ENCODE peak calls at places on chromosomes 3 and 15, in six cellular contexts. O is cardiac muscle cell, T is foreskin fibroblast, I is astrocyte of the spinal cord, A is body of pancreas, G is AG09309. X is an unnamed sample.

GRCh38 chr15:59616390-59616789 is 4.8 kb downstream of the GCNT3 start:
- DNase-seq in O (no peak), T (no peak), I (no peak), A (peak; percentile 21), G (no peak), X (no peak)

GRCh38 chr3:37753428-37753827 is 108.3 kb upstream of the CTDSPL start:
- DNase-seq in O (no peak), T (no peak), I (no peak), A (no peak), G (no peak), X (no peak)

GRCh38 chr3:151328298-151329036 is 882 bp downstream of the P2RY13 start:
- DNase-seq in O (peak; percentile 56), T (no peak), I (no peak), A (no peak), G (no peak), X (no peak)

GRCh38 chr3:182258538-182259177 is 534.6 kb upstream of the ATP11B start:
- DNase-seq in O (peak; percentile 55), T (no peak), I (peak; percentile 71), A (no peak), G (no peak), X (no peak)

GRCh38 chr3:191919627-191920026 is 458.7 kb downstream of the PYDC2 start:
- DNase-seq in O (no peak), T (no peak), I (no peak), A (no peak), G (no peak), X (no peak)

GRCh38 chr3:142853270-142854163 is 35.4 kb downstream of the PCOLCE2 start:
- DNase-seq in O (peak; percentile 38), T (peak; percentile 13), I (peak; percentile 73), A (peak; percentile 36), G (no peak), X (no peak)

GRCh38 chr3:14586611-14587010 is 46.5 kb upstream of the GRIP2 start:
- DNase-seq in O (no peak), T (no peak), I (no peak), A (no peak), G (no peak), X (no peak)

GRCh38 chr3:196619213-196619612 is 20.3 kb upstream of the NRROS start:
- DNase-seq in O (no peak), T (no peak), I (no peak), A (no peak), G (no peak), X (no peak)

GRCh38 chr3:11601446-11602241 is 42.1 kb downstream of the VGLL4 start:
- DNase-seq in O (peak; percentile 67), T (no peak), I (peak; percentile 68), A (no peak), G (no peak), X (no peak)

GRCh38 chr3:10366681-10367101 is 45.8 kb upstream of the SEC13 start:
- DNase-seq in O (peak; percentile 97), T (peak; percentile 96), I (peak; percentile 100), A (peak; percentile 22), G (peak; percentile 94), X (peak; percentile 86)

GRCh38 chr3:185149591-185149990 is 3.3 kb downstream of the C3orf70 start:
- DNase-seq in O (no peak), T (no peak), I (no peak), A (no peak), G (no peak), X (no peak)

GRCh38 chr15:35738370-35738769 is 192.4 kb upstream of the DPH6 start:
- DNase-seq in O (peak; percentile 80), T (peak; percentile 24), I (peak; percentile 66), A (no peak), G (no peak), X (no peak)

GRCh38 chr15:84057714-84058331 is 177.8 kb upstream of the GOLGA6L4 start:
- DNase-seq in O (no peak), T (no peak), I (no peak), A (no peak), G (no peak), X (no peak)

GRCh38 chr3:127886276-127886862 is 28.7 kb upstream of the KBTBD12 start:
- DNase-seq in O (no peak), T (no peak), I (no peak), A (no peak), G (no peak), X (no peak)

GRCh38 chr15:68586274-68586961 is 7.6 kb downstream of the CORO2B start:
- DNase-seq in O (peak; percentile 25), T (peak; percentile 97), I (peak; percentile 80), A (peak; percentile 7), G (peak; percentile 68), X (peak; percentile 56)

GRCh38 chr3:26078539-26078938 is 288.6 kb downstream of the OXSM start:
- DNase-seq in O (no peak), T (no peak), I (no peak), A (no peak), G (no peak), X (no peak)

GRCh38 chr3:194465920-194466570 is 20.8 kb downstream of the ATP13A3 start:
- DNase-seq in O (no peak), T (no peak), I (no peak), A (no peak), G (no peak), X (no peak)

GRCh38 chr3:22284559-22284958 is 533.5 kb upstream of the ZNF385D start:
- DNase-seq in O (peak; percentile 65), T (peak; percentile 23), I (peak; percentile 78), A (no peak), G (no peak), X (no peak)

GRCh38 chr15:62365795-62366442 is 200.8 kb upstream of the C2CD4B start:
- DNase-seq in O (no peak), T (no peak), I (no peak), A (peak; percentile 70), G (no peak), X (no peak)

GRCh38 chr3:149352556-149352955 is 19.1 kb upstream of the TM4SF18 start:
- DNase-seq in O (peak; percentile 74), T (peak; percentile 36), I (peak; percentile 51), A (peak; percentile 72), G (no peak), X (no peak)

GRCh38 chr15:63093486-63094205 is 28.0 kb upstream of the LACTB start:
- DNase-seq in O (peak; percentile 79), T (peak; percentile 61), I (peak; percentile 75), A (peak; percentile 89), G (no peak), X (peak; percentile 65)

GRCh38 chr3:54874816-54875556 is 52.9 kb downstream of the LRTM1 start:
- DNase-seq in O (no peak), T (no peak), I (no peak), A (no peak), G (no peak), X (no peak)

GRCh38 chr15:68154923-68155559 is 50.1 kb downstream of the CALML4 start:
- DNase-seq in O (peak; percentile 82), T (peak; percentile 33), I (peak; percentile 72), A (peak; percentile 65), G (peak; percentile 40), X (peak; percentile 50)

GRCh38 chr3:244041-244440 is 47.5 kb downstream of the CHL1 start:
- DNase-seq in O (no peak), T (no peak), I (peak; percentile 65), A (no peak), G (no peak), X (no peak)

GRCh38 chr3:27971600-27971999 is 249.5 kb upstream of the EOMES start:
- DNase-seq in O (no peak), T (no peak), I (no peak), A (no peak), G (no peak), X (no peak)

GRCh38 chr15:85748729-85749128 is 46.0 kb downstream of the KLHL25 start:
- DNase-seq in O (no peak), T (no peak), I (no peak), A (no peak), G (no peak), X (no peak)
- H3K4me3 ChIP-seq in O (no peak overlapping the region), T (no peak overlapping the region), I (no peak overlapping the region), A (no peak overlapping the region), G (no peak overlapping the region), X (no peak overlapping the region)

GRCh38 chr15:75327005-75327404 is 8.9 kb upstream of the COMMD4 start:
- DNase-seq in O (no peak), T (no peak), I (no peak), A (no peak), G (no peak), X (no peak)
- TF ChIP-seq CTCF in O (no peak), T (no peak), I (peak; percentile 9), A (no peak), G (no peak), X (no peak)

GRCh38 chr3:121654493-121655385 is 6.0 kb downstream of the HCLS1 start:
- DNase-seq in O (no peak), T (no peak), I (no peak), A (no peak), G (no peak), X (no peak)

GRCh38 chr3:121661376-121661775 is 673 bp upstream of the HCLS1 start:
- DNase-seq in O (no peak), T (no peak), I (no peak), A (no peak), G (no peak), X (no peak)

GRCh38 chr3:121662742-121663141 is 2.0 kb upstream of the HCLS1 start:
- DNase-seq in O (no peak), T (no peak), I (no peak), A (no peak), G (no peak), X (no peak)

GRCh38 chr3:121660356-121661171 is at the start of gene HCLS1:
- DNase-seq in O (peak; percentile 16), T (peak; percentile 33), I (no peak), A (peak; percentile 63), G (no peak), X (no peak)

DNA sequence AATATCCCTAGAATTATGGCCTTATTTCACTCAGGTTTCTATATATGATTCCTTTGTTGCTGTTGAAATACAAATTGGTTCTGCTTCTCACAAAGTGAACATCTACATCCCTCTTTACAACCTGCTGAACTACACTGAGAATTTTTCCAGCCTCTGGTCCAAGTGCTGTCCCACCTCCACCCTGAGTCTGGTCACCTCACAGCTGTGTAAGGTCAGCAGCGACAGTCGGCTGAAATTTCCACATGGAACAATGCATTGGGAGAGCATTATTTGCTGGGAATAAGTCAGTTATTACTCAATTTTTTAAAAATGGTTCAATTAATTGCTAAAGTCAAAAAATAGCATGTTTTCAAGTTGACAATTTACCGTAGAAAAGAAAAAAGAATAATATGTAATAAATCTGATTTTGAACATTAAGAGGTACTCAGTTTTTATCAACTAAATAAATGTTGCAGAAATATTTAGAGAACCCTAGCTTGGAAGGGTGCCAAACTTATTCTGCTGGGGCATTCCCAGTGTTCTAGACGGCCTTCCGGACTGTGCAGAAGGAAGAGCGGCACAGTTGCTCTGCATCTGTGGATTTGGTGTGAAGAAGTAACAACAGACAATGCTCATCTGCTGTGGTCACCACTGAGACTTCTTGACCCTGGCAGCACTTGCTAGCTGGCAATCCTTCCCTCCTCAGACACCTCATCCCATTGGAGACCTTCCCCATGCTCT is 1.8 kb downstream of the HCLS1 start:
- DNase-seq in O (no peak), T (no peak), I (no peak), A (no peak), G (no peak), X (no peak)
- H3K4me3 ChIP-seq in O (no peak overlapping the region), T (no peak overlapping the region), I (no peak overlapping the region), A (no peak overlapping the region), G (no peak overlapping the region), X (no peak overlapping the region)

DNA sequence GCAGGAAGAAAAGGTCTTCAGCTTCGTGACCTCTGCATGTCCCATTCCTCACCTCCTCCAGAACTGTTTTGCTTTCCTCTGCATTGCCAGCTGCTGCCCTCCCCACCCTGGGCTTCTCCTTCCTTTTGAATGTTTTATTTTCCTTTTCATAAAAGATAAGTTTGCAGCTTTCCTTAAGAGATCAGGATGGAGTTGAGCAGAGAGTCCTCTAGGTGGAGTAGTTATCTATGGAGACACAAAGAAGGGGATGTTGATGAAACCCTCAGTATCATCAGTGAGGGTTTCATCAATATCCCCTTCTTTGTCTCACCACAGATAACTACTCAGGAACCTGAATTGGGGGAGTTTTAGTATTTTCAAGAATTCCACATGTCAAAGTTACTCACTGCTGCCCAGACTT is 19.0 kb upstream of the SLC25A36 start:
- DNase-seq in O (peak; percentile 28), T (no peak), I (peak; percentile 33), A (no peak), G (no peak), X (no peak)
- TF ChIP-seq CTCF in O (peak; percentile 52), T (peak; percentile 62), I (peak; percentile 54), A (peak; percentile 27), G (peak; percentile 53), X (peak; percentile 45)

X was measured in HFF-Myc.